ENCODE peak calls at places on chromosomes 6 and 20, in ten cellular contexts. One of them, this sample, is unnamed.

GRCh38 chr6:79313254-79313653 is 78.8 kb upstream of the HMGN3 start:
- DNase-seq in tibial artery: no peak
- DNase-seq in heart right ventricle: no peak
- DNase-seq in choroid plexus epithelial cell: no peak
- DNase-seq in thyroid gland: no peak
- DNase-seq in astrocyte of the cerebellum: no peak
- DNase-seq in fibroblast of mammary gland: peak; percentile 6
- DNase-seq in brain microvascular endothelial cell: no peak
- DNase-seq in pancreas: no peak
- DNase-seq in lower lobe of right lung: no peak
- DNase-seq in this sample: no peak

GRCh38 chr6:22098623-22099022 is 198.2 kb downstream of the PRL start:
- DNase-seq in lower lobe of right lung: no peak
- DNase-seq in brain microvascular endothelial cell: no peak
- DNase-seq in heart right ventricle: no peak
- DNase-seq in fibroblast of mammary gland: no peak
- DNase-seq in tibial artery: no peak
- DNase-seq in thyroid gland: no peak
- DNase-seq in choroid plexus epithelial cell: peak; percentile 20
- DNase-seq in astrocyte of the cerebellum: no peak
- DNase-seq in pancreas: no peak
- DNase-seq in this sample: no peak

GRCh38 chr6:159114569-159114968 is 54.6 kb upstream of the FNDC1 start:
- DNase-seq in astrocyte of the cerebellum: no peak
- DNase-seq in lower lobe of right lung: no peak
- DNase-seq in thyroid gland: no peak
- DNase-seq in pancreas: no peak
- DNase-seq in choroid plexus epithelial cell: peak; percentile 28
- DNase-seq in heart right ventricle: no peak
- DNase-seq in fibroblast of mammary gland: no peak
- DNase-seq in brain microvascular endothelial cell: no peak
- DNase-seq in tibial artery: no peak
- DNase-seq in this sample: no peak

GRCh38 chr6:29521006-29521680 is 33.4 kb upstream of the MAS1L start:
- DNase-seq in lower lobe of right lung: no peak
- DNase-seq in fibroblast of mammary gland: no peak
- DNase-seq in brain microvascular endothelial cell: no peak
- DNase-seq in astrocyte of the cerebellum: no peak
- DNase-seq in choroid plexus epithelial cell: no peak
- DNase-seq in tibial artery: no peak
- DNase-seq in heart right ventricle: no peak
- DNase-seq in pancreas: no peak
- DNase-seq in thyroid gland: no peak
- DNase-seq in this sample: no peak

GRCh38 chr20:41854765-41855164 is 236.6 kb upstream of the CHD6 start:
- DNase-seq in fibroblast of mammary gland: peak; percentile 16
- DNase-seq in lower lobe of right lung: no peak
- DNase-seq in thyroid gland: no peak
- DNase-seq in choroid plexus epithelial cell: no peak
- DNase-seq in brain microvascular endothelial cell: no peak
- DNase-seq in pancreas: no peak
- DNase-seq in heart right ventricle: no peak
- DNase-seq in astrocyte of the cerebellum: no peak
- DNase-seq in tibial artery: no peak
- DNase-seq in this sample: no peak

GRCh38 chr6:146913842-146914562 is 290.2 kb upstream of the STXBP5 start:
- DNase-seq in thyroid gland: peak; percentile 93
- DNase-seq in heart right ventricle: peak; percentile 39
- DNase-seq in fibroblast of mammary gland: peak; percentile 99
- DNase-seq in brain microvascular endothelial cell: peak; percentile 99
- DNase-seq in astrocyte of the cerebellum: peak; percentile 98
- DNase-seq in lower lobe of right lung: peak; percentile 75
- DNase-seq in pancreas: peak; percentile 30
- DNase-seq in choroid plexus epithelial cell: peak; percentile 99
- DNase-seq in tibial artery: peak; percentile 76
- DNase-seq in this sample: peak; percentile 99

GRCh38 chr6:22828179-22829062 is 259.1 kb downstream of the HDGFL1 start:
- DNase-seq in choroid plexus epithelial cell: peak; percentile 99
- DNase-seq in heart right ventricle: no peak
- DNase-seq in brain microvascular endothelial cell: peak; percentile 97
- DNase-seq in thyroid gland: peak; percentile 74
- DNase-seq in fibroblast of mammary gland: peak; percentile 94
- DNase-seq in astrocyte of the cerebellum: peak; percentile 96
- DNase-seq in lower lobe of right lung: no peak
- DNase-seq in pancreas: peak; percentile 33
- DNase-seq in tibial artery: no peak
- DNase-seq in this sample: peak; percentile 97

GRCh38 chr6:110255356-110255755 is 75.1 kb downstream of the CDC40 start:
- DNase-seq in brain microvascular endothelial cell: peak; percentile 45
- DNase-seq in thyroid gland: peak; percentile 10
- DNase-seq in heart right ventricle: no peak
- DNase-seq in astrocyte of the cerebellum: peak; percentile 4
- DNase-seq in tibial artery: no peak
- DNase-seq in pancreas: no peak
- DNase-seq in fibroblast of mammary gland: peak; percentile 26
- DNase-seq in choroid plexus epithelial cell: peak; percentile 60
- DNase-seq in lower lobe of right lung: no peak
- DNase-seq in this sample: peak; percentile 30

GRCh38 chr20:43721429-43722152 is 5.2 kb downstream of the GTSF1L start:
- DNase-seq in choroid plexus epithelial cell: no peak
- DNase-seq in thyroid gland: no peak
- DNase-seq in astrocyte of the cerebellum: no peak
- DNase-seq in brain microvascular endothelial cell: no peak
- DNase-seq in fibroblast of mammary gland: no peak
- DNase-seq in tibial artery: no peak
- DNase-seq in heart right ventricle: no peak
- DNase-seq in lower lobe of right lung: no peak
- DNase-seq in pancreas: no peak
- DNase-seq in this sample: no peak

GRCh38 chr6:46042355-46042999 is 26.8 kb upstream of the CLIC5 start:
- DNase-seq in heart right ventricle: no peak
- DNase-seq in pancreas: no peak
- DNase-seq in thyroid gland: no peak
- DNase-seq in brain microvascular endothelial cell: peak; percentile 50
- DNase-seq in tibial artery: no peak
- DNase-seq in astrocyte of the cerebellum: no peak
- DNase-seq in choroid plexus epithelial cell: peak; percentile 76
- DNase-seq in lower lobe of right lung: no peak
- DNase-seq in fibroblast of mammary gland: peak; percentile 79
- DNase-seq in this sample: peak; percentile 42

GRCh38 chr6:10595731-10596664 is 74.8 kb downstream of the GCNT2 start:
- DNase-seq in lower lobe of right lung: no peak
- DNase-seq in heart right ventricle: no peak
- DNase-seq in brain microvascular endothelial cell: peak; percentile 11
- DNase-seq in thyroid gland: no peak
- DNase-seq in astrocyte of the cerebellum: no peak
- DNase-seq in tibial artery: no peak
- DNase-seq in pancreas: no peak
- DNase-seq in choroid plexus epithelial cell: no peak
- DNase-seq in fibroblast of mammary gland: no peak
- DNase-seq in this sample: no peak

GRCh38 chr6:85321926-85322325 is 128.0 kb upstream of the NT5E start:
- DNase-seq in tibial artery: no peak
- DNase-seq in lower lobe of right lung: no peak
- DNase-seq in heart right ventricle: no peak
- DNase-seq in fibroblast of mammary gland: no peak
- DNase-seq in thyroid gland: peak; percentile 70
- DNase-seq in pancreas: no peak
- DNase-seq in astrocyte of the cerebellum: no peak
- DNase-seq in choroid plexus epithelial cell: no peak
- DNase-seq in brain microvascular endothelial cell: no peak
- DNase-seq in this sample: no peak

GRCh38 chr6:161658216-161658615 is 384.4 kb upstream of the AGPAT4 start:
- DNase-seq in choroid plexus epithelial cell: no peak
- DNase-seq in pancreas: no peak
- DNase-seq in brain microvascular endothelial cell: no peak
- DNase-seq in astrocyte of the cerebellum: no peak
- DNase-seq in lower lobe of right lung: no peak
- DNase-seq in tibial artery: no peak
- DNase-seq in thyroid gland: no peak
- DNase-seq in fibroblast of mammary gland: no peak
- DNase-seq in heart right ventricle: no peak
- DNase-seq in this sample: no peak

GRCh38 chr6:136791296-136792065 is 796 bp downstream of the MAP3K5 start:
- DNase-seq in heart right ventricle: peak; percentile 57
- DNase-seq in thyroid gland: peak; percentile 78
- DNase-seq in tibial artery: peak; percentile 88
- DNase-seq in pancreas: peak; percentile 73
- DNase-seq in astrocyte of the cerebellum: no peak
- DNase-seq in brain microvascular endothelial cell: peak; percentile 56
- DNase-seq in lower lobe of right lung: peak; percentile 84
- DNase-seq in choroid plexus epithelial cell: peak; percentile 73
- DNase-seq in fibroblast of mammary gland: peak; percentile 56
- DNase-seq in this sample: peak; percentile 62

GRCh38 chr6:158826819-158827501 is 7.8 kb upstream of the EZR start:
- DNase-seq in tibial artery: no peak
- DNase-seq in brain microvascular endothelial cell: no peak
- DNase-seq in fibroblast of mammary gland: no peak
- DNase-seq in astrocyte of the cerebellum: no peak
- DNase-seq in heart right ventricle: no peak
- DNase-seq in lower lobe of right lung: no peak
- DNase-seq in pancreas: no peak
- DNase-seq in choroid plexus epithelial cell: no peak
- DNase-seq in thyroid gland: no peak
- DNase-seq in this sample: no peak

GRCh38 chr20:373171-373890 is 7.2 kb upstream of the TRIB3 start:
- DNase-seq in pancreas: no peak
- DNase-seq in choroid plexus epithelial cell: peak; percentile 86
- DNase-seq in tibial artery: no peak
- DNase-seq in heart right ventricle: peak; percentile 26
- DNase-seq in astrocyte of the cerebellum: no peak
- DNase-seq in fibroblast of mammary gland: peak; percentile 84
- DNase-seq in thyroid gland: no peak
- DNase-seq in brain microvascular endothelial cell: peak; percentile 89
- DNase-seq in lower lobe of right lung: peak; percentile 67
- DNase-seq in this sample: peak; percentile 88

GRCh38 chr6:113758214-113758613 is 98.9 kb upstream of the MARCKS start:
- DNase-seq in astrocyte of the cerebellum: no peak
- DNase-seq in pancreas: no peak
- DNase-seq in choroid plexus epithelial cell: no peak
- DNase-seq in tibial artery: no peak
- DNase-seq in brain microvascular endothelial cell: no peak
- DNase-seq in fibroblast of mammary gland: no peak
- DNase-seq in lower lobe of right lung: no peak
- DNase-seq in thyroid gland: no peak
- DNase-seq in heart right ventricle: no peak
- DNase-seq in this sample: no peak

GRCh38 chr6:18302561-18303439 is 38.5 kb upstream of the DEK start:
- DNase-seq in pancreas: no peak
- DNase-seq in tibial artery: no peak
- DNase-seq in fibroblast of mammary gland: peak; percentile 45
- DNase-seq in astrocyte of the cerebellum: no peak
- DNase-seq in choroid plexus epithelial cell: peak; percentile 53
- DNase-seq in thyroid gland: no peak
- DNase-seq in heart right ventricle: no peak
- DNase-seq in lower lobe of right lung: no peak
- DNase-seq in brain microvascular endothelial cell: no peak
- DNase-seq in this sample: peak; percentile 19
- TF ChIP-seq CTCF in pancreas: no peak
- TF ChIP-seq CTCF in tibial artery: no peak
- TF ChIP-seq CTCF in fibroblast of mammary gland: peak; percentile 12
- TF ChIP-seq CTCF in astrocyte of the cerebellum: peak; percentile 17
- TF ChIP-seq CTCF in choroid plexus epithelial cell: peak; percentile 33
- TF ChIP-seq CTCF in thyroid gland: no peak
- TF ChIP-seq CTCF in heart right ventricle: peak; percentile 36
- TF ChIP-seq CTCF in lower lobe of right lung: no peak
- TF ChIP-seq CTCF in brain microvascular endothelial cell: peak; percentile 31
- TF ChIP-seq CTCF in this sample: no peak

GRCh38 chr6:31168606-31169005 is 1.9 kb downstream of the POU5F1 start:
- DNase-seq in pancreas: no peak
- DNase-seq in brain microvascular endothelial cell: no peak
- DNase-seq in astrocyte of the cerebellum: no peak
- DNase-seq in heart right ventricle: no peak
- DNase-seq in fibroblast of mammary gland: no peak
- DNase-seq in thyroid gland: no peak
- DNase-seq in lower lobe of right lung: peak; percentile 1
- DNase-seq in tibial artery: no peak
- DNase-seq in choroid plexus epithelial cell: no peak
- DNase-seq in this sample: no peak
- H3K4me3 ChIP-seq in pancreas: no peak overlapping the region
- H3K4me3 ChIP-seq in brain microvascular endothelial cell: no peak overlapping the region
- H3K4me3 ChIP-seq in astrocyte of the cerebellum: no peak overlapping the region
- H3K4me3 ChIP-seq in heart right ventricle: no peak overlapping the region
- H3K4me3 ChIP-seq in fibroblast of mammary gland: no peak overlapping the region
- H3K4me3 ChIP-seq in thyroid gland: no peak overlapping the region
- H3K4me3 ChIP-seq in lower lobe of right lung: no peak overlapping the region
- H3K4me3 ChIP-seq in tibial artery: no peak overlapping the region
- H3K4me3 ChIP-seq in choroid plexus epithelial cell: no peak overlapping the region
- H3K4me3 ChIP-seq in this sample: no peak overlapping the region

GRCh38 chr6:76682842-76683241 is 610.4 kb upstream of the IMPG1 start:
- DNase-seq in brain microvascular endothelial cell: no peak
- DNase-seq in astrocyte of the cerebellum: no peak
- DNase-seq in thyroid gland: no peak
- DNase-seq in pancreas: no peak
- DNase-seq in fibroblast of mammary gland: peak; percentile 23
- DNase-seq in choroid plexus epithelial cell: peak; percentile 48
- DNase-seq in lower lobe of right lung: no peak
- DNase-seq in heart right ventricle: no peak
- DNase-seq in tibial artery: no peak
- DNase-seq in this sample: peak; percentile 17
- TF ChIP-seq CTCF in brain microvascular endothelial cell: peak; percentile 8
- TF ChIP-seq CTCF in astrocyte of the cerebellum: peak; percentile 15
- TF ChIP-seq CTCF in thyroid gland: no peak
- TF ChIP-seq CTCF in pancreas: peak; percentile 25
- TF ChIP-seq CTCF in fibroblast of mammary gland: peak; percentile 44
- TF ChIP-seq CTCF in choroid plexus epithelial cell: peak; percentile 51
- TF ChIP-seq CTCF in lower lobe of right lung: peak; percentile 27
- TF ChIP-seq CTCF in heart right ventricle: peak; percentile 52
- TF ChIP-seq CTCF in tibial artery: peak; percentile 37
- TF ChIP-seq CTCF in this sample: peak; percentile 32

GRCh38 chr20:50728981-50729874 is 2.2 kb upstream of the PARD6B start:
- DNase-seq in astrocyte of the cerebellum: no peak
- DNase-seq in lower lobe of right lung: peak; percentile 54
- DNase-seq in heart right ventricle: no peak
- DNase-seq in tibial artery: no peak
- DNase-seq in choroid plexus epithelial cell: no peak
- DNase-seq in pancreas: peak; percentile 44
- DNase-seq in fibroblast of mammary gland: peak; percentile 26
- DNase-seq in brain microvascular endothelial cell: no peak
- DNase-seq in thyroid gland: no peak
- DNase-seq in this sample: no peak

GRCh38 chr20:50728486-50728980 is 2.8 kb upstream of the PARD6B start:
- DNase-seq in lower lobe of right lung: no peak
- DNase-seq in thyroid gland: no peak
- DNase-seq in choroid plexus epithelial cell: no peak
- DNase-seq in pancreas: no peak
- DNase-seq in fibroblast of mammary gland: no peak
- DNase-seq in brain microvascular endothelial cell: no peak
- DNase-seq in heart right ventricle: no peak
- DNase-seq in astrocyte of the cerebellum: no peak
- DNase-seq in tibial artery: no peak
- DNase-seq in this sample: no peak

GRCh38 chr20:50725722-50726000 is 5.7 kb upstream of the PARD6B start:
- DNase-seq in thyroid gland: no peak
- DNase-seq in tibial artery: no peak
- DNase-seq in heart right ventricle: no peak
- DNase-seq in fibroblast of mammary gland: no peak
- DNase-seq in astrocyte of the cerebellum: no peak
- DNase-seq in brain microvascular endothelial cell: no peak
- DNase-seq in pancreas: no peak
- DNase-seq in lower lobe of right lung: no peak
- DNase-seq in choroid plexus epithelial cell: no peak
- DNase-seq in this sample: no peak

GRCh38 chr20:50727792-50728485 is 3.4 kb upstream of the PARD6B start:
- DNase-seq in thyroid gland: no peak
- DNase-seq in lower lobe of right lung: no peak
- DNase-seq in choroid plexus epithelial cell: no peak
- DNase-seq in fibroblast of mammary gland: peak; percentile 53
- DNase-seq in astrocyte of the cerebellum: no peak
- DNase-seq in brain microvascular endothelial cell: no peak
- DNase-seq in heart right ventricle: no peak
- DNase-seq in tibial artery: no peak
- DNase-seq in pancreas: no peak
- DNase-seq in this sample: no peak

GRCh38 chr20:50726955-50727791 is 4.2 kb upstream of the PARD6B start:
- DNase-seq in thyroid gland: no peak
- DNase-seq in brain microvascular endothelial cell: no peak
- DNase-seq in tibial artery: no peak
- DNase-seq in lower lobe of right lung: no peak
- DNase-seq in heart right ventricle: no peak
- DNase-seq in choroid plexus epithelial cell: no peak
- DNase-seq in astrocyte of the cerebellum: no peak
- DNase-seq in pancreas: no peak
- DNase-seq in fibroblast of mammary gland: peak; percentile 35
- DNase-seq in this sample: no peak
- H3K4me3 ChIP-seq in thyroid gland: no peak overlapping the region
- H3K4me3 ChIP-seq in brain microvascular endothelial cell: no peak overlapping the region
- H3K4me3 ChIP-seq in tibial artery: no peak overlapping the region
- H3K4me3 ChIP-seq in lower lobe of right lung: no peak overlapping the region
- H3K4me3 ChIP-seq in heart right ventricle: no peak overlapping the region
- H3K4me3 ChIP-seq in choroid plexus epithelial cell: no peak overlapping the region
- H3K4me3 ChIP-seq in astrocyte of the cerebellum: no peak overlapping the region
- H3K4me3 ChIP-seq in pancreas: no peak overlapping the region
- H3K4me3 ChIP-seq in fibroblast of mammary gland: no peak overlapping the region
- H3K4me3 ChIP-seq in this sample: no peak overlapping the region